ENCODE peak calls at places on chromosomes 11 and 22, in five cellular contexts. J is neural progenitor cell, H is astrocyte of the spinal cord, Q is colonic mucosa, P is AG09309. V is an unnamed sample.

GRCh38 chr22:46443850-46444389 is 93.5 kb downstream of the CELSR1 start:
- DNase-seq in J (peak; percentile 60), H (no peak), Q (peak; percentile 59), P (no peak), V (no peak)

GRCh38 chr11:3052109-3052479 is 5.1 kb downstream of the CARS1 start:
- DNase-seq in J (no peak), H (no peak), Q (no peak), P (no peak), V (no peak)

GRCh38 chr11:1758611-1759150 is 5.0 kb downstream of the CTSD start:
- DNase-seq in J (no peak), H (no peak), Q (no peak), P (no peak), V (no peak)

GRCh38 chr11:4826425-4826824 is 5.3 kb downstream of the OR51F2 start:
- DNase-seq in J (peak; percentile 4), H (peak; percentile 18), Q (no peak), P (no peak), V (peak; percentile 19)

GRCh38 chr22:29307658-29308147 is 1.3 kb downstream of the GAS2L1 start:
- DNase-seq in J (peak; percentile 21), H (no peak), Q (no peak), P (no peak), V (no peak)

GRCh38 chr22:30336752-30337460 is 10.2 kb upstream of the TBC1D10A start:
- DNase-seq in J (no peak), H (no peak), Q (no peak), P (no peak), V (no peak)

GRCh38 chr11:10551845-10552352 is 10.9 kb upstream of the RNF141 start:
- DNase-seq in J (no peak), H (no peak), Q (no peak), P (no peak), V (no peak)

GRCh38 chr22:47022475-47022874 is 260.0 kb downstream of the TBC1D22A start:
- DNase-seq in J (no peak), H (no peak), Q (no peak), P (no peak), V (no peak)

GRCh38 chr22:32901925-32902324 is 100.4 kb downstream of the TIMP3 start:
- DNase-seq in J (no peak), H (no peak), Q (no peak), P (no peak), V (no peak)

GRCh38 chr22:22558071-22558971 is 744 bp downstream of the PRAME start:
- DNase-seq in J (no peak), H (no peak), Q (no peak), P (no peak), V (no peak)

GRCh38 chr11:42234381-42235035 is 775.1 kb upstream of the LRRC4C start:
- DNase-seq in J (no peak), H (peak; percentile 32), Q (no peak), P (no peak), V (peak; percentile 96)

GRCh38 chr22:50210378-50211139 is 9.7 kb downstream of the SELENOO start:
- DNase-seq in J (no peak), H (no peak), Q (no peak), P (no peak), V (no peak)

GRCh38 chr11:28657378-28658030 is 549.3 kb downstream of the METTL15 start:
- DNase-seq in J (no peak), H (peak; percentile 43), Q (no peak), P (no peak), V (peak; percentile 32)

GRCh38 chr22:47201186-47201995 is 438.9 kb downstream of the TBC1D22A start:
- DNase-seq in J (no peak), H (no peak), Q (peak; percentile 12), P (no peak), V (no peak)

GRCh38 chr11:10436733-10437132 is 18.3 kb upstream of the AMPD3 start:
- DNase-seq in J (no peak), H (no peak), Q (no peak), P (no peak), V (no peak)

GRCh38 chr22:50600541-50600940 is at the start of gene MAPK8IP2:
- DNase-seq in J (peak; percentile 65), H (no peak), Q (no peak), P (no peak), V (no peak)

GRCh38 chr11:20397281-20397680 is 9.8 kb downstream of the PRMT3 start:
- DNase-seq in J (peak; percentile 61), H (peak; percentile 56), Q (no peak), P (peak; percentile 17), V (peak; percentile 77)

GRCh38 chr11:27699242-27699925 is 871 bp downstream of the BDNF start:
- DNase-seq in J (peak; percentile 67), H (peak; percentile 40), Q (no peak), P (no peak), V (peak; percentile 58)

GRCh38 chr11:38791346-38791961 is 2193.4 kb upstream of the RAG2 start:
- DNase-seq in J (peak; percentile 87), H (peak; percentile 75), Q (peak; percentile 42), P (no peak), V (peak; percentile 89)

GRCh38 chr11:44112083-44112865 is 16.8 kb downstream of the EXT2 start:
- DNase-seq in J (no peak), H (peak; percentile 37), Q (no peak), P (no peak), V (peak; percentile 53)

GRCh38 chr11:117822031-117822521 is 2.5 kb downstream of the FXYD2 start:
- DNase-seq in J (peak; percentile 68), H (no peak), Q (no peak), P (no peak), V (peak; percentile 17)

GRCh38 chr22:35651085-35651484 is 2.8 kb downstream of the APOL6 start:
- DNase-seq in J (no peak), H (no peak), Q (no peak), P (no peak), V (no peak)

GRCh38 chr11:17574141-17574798 is 27.2 kb downstream of the OTOG start:
- DNase-seq in J (no peak), H (no peak), Q (peak; percentile 12), P (no peak), V (no peak)

GRCh38 chr11:29159552-29160465 is 857.0 kb downstream of the KCNA4 start:
- DNase-seq in J (peak; percentile 82), H (peak; percentile 85), Q (peak; percentile 37), P (peak; percentile 34), V (peak; percentile 86)

GRCh38 chr11:101323997-101324396 is 194.4 kb upstream of the PGR start:
- DNase-seq in J (peak; percentile 34), H (no peak), Q (no peak), P (no peak), V (peak; percentile 2)
- TF ChIP-seq CTCF in J (peak; percentile 43), H (no peak), Q (no peak), P (no peak), V (no peak)

DNA sequence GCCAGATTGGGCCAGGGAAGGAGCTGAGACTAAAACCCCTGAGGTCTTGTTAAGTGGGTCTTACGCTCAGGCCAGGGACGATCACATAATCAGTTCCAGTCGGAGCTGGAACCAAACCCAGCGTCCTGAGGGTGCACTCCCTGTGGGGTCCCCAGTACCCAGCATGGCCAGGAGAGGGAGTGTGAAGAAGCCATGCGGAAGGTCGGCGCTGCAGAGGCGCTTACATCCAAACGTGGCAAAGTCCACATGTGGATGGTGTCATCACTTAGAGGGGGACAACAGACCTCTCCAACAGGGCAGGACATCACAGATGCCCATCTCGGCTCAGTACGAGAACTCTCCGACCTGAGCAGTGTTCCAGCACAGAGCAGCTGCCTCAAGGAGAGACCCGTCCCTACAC is 8.3 kb downstream of the ATP5MGL start:
- DNase-seq in J (peak; percentile 52), H (no peak), Q (no peak), P (no peak), V (no peak)
- H3K4me3 ChIP-seq in J (no peak overlapping the region), H (no peak overlapping the region), Q (no peak overlapping the region), P (no peak overlapping the region), V (no peak overlapping the region)

GRCh38 chr22:45340323-45340722 is 30.6 kb downstream of the FAM118A start:
- DNase-seq in J (no peak), H (no peak), Q (no peak), P (no peak), V (no peak)

GRCh38 chr22:45338795-45339194 is 29.1 kb downstream of the FAM118A start:
- DNase-seq in J (no peak), H (no peak), Q (no peak), P (no peak), V (no peak)

GRCh38 chr22:45343143-45343542 is 33.4 kb downstream of the FAM118A start:
- DNase-seq in J (no peak), H (no peak), Q (no peak), P (no peak), V (no peak)

GRCh38 chr22:45344339-45344738 is 34.6 kb downstream of the FAM118A start:
- DNase-seq in J (peak; percentile 48), H (peak; percentile 10), Q (no peak), P (no peak), V (peak; percentile 31)

DNA sequence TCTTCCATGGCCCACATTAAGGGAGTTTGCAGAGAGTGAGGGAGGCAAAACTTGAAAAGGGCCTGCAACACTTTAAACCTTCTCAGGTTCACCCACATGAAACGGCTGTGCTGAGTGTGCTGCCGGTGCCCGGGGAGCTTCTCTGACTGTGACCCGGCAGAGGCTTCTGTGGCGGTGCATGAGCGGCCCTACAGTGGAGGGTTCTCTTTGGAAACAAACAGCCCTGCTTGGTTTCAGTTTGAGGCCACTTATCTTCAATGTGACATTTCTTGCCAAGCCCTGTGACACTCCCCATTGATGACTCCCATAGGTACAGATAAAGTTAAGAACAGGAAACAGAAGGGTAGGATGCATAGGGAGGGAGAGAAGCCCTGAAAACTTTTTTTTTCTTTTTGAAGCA is 31.8 kb downstream of the FAM118A start:
- DNase-seq in J (no peak), H (no peak), Q (no peak), P (no peak), V (no peak)
- TF ChIP-seq CTCF in J (no peak), H (no peak), Q (no peak), P (no peak), V (no peak)

GRCh38 chr11:65897020-65897471 is 3.1 kb downstream of the FOSL1 start:
- DNase-seq in J (no peak), H (peak; percentile 43), Q (no peak), P (no peak), V (no peak)
- H3K4me3 ChIP-seq in J (no peak overlapping the region), H (no peak overlapping the region), Q (no peak overlapping the region), P (peak overlapping the region; percentile 100), V (no peak overlapping the region)

GRCh38 chr11:57405271-57405890 is 14.9 kb upstream of the PRG2 start:
- DNase-seq in J (no peak), H (no peak), Q (no peak), P (no peak), V (no peak)
- TF ChIP-seq CTCF in J (no peak), H (no peak), Q (no peak), P (no peak), V (no peak)

DNA sequence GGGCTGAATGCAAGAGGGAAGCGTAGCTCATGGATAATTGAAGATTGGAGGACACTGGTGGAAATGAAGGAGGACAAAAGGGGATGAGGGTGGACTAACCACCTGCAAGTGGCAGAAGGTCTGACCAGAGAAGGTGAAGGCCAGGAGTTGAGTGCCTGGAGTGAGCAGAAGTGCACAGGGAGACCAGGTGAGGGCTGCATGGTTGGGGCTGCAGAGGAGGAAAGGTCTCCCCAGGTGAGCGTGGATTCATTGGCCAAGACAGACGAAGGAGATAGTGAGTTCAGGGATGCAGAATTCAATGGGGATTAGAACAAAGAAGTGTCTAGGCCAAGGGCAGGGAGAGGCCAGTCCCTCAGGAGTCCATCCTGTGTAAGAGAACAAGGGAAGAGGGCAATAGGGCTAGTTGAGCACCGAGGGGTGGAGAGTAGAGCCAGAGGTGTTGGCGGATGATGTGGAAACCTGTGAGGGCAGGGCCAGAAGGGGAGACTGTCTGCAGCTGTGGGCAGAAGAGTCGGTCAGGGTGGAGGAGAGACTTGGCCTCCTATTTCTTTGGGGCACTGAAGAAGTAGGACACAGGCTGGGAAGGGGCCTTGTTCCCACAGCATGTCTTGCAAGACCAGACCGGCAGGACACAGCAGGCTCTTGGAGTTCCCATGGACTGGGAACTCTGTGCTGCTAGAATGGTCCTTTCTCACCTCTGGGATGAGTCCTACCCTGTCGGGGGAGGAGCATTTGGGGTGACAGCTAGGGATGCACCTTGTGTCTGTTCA is 6.7 kb downstream of the TRIM29 start:
- DNase-seq in J (no peak), H (no peak), Q (no peak), P (no peak), V (no peak)
- H3K4me3 ChIP-seq in J (no peak overlapping the region), H (no peak overlapping the region), Q (no peak overlapping the region), P (no peak overlapping the region), V (no peak overlapping the region)

V was measured in fibroblast of pulmonary artery.